ENCODE peak calls at places on chromosomes 7 and 10, in four cellular contexts. X is K562, J is SK-N-SH, G is GM12878. E is an unnamed sample.

GRCh38 chr7:77450054-77450453 is 33.9 kb upstream of the GSAP start:
- DNase-seq in X (no peak), J (no peak), G (no peak), E (no peak)

GRCh38 chr7:116863168-116863670 is 832 bp downstream of the CAPZA2 start:
- DNase-seq in X (peak), J (peak), G (no peak), E (peak)

GRCh38 chr7:74372511-74373111 is 81.1 kb upstream of the GTF2IRD1 start:
- DNase-seq in X (no peak), J (no peak), G (no peak), E (no peak)

GRCh38 chr7:24057243-24057642 is 226.7 kb upstream of the NPY start:
- DNase-seq in X (peak), J (no peak), G (no peak), E (no peak)

GRCh38 chr10:98030093-98030821 is at the start of gene CRTAC1:
- DNase-seq in X (no peak), J (peak), G (no peak), E (no peak)

GRCh38 chr7:3607847-3608246 is 306.8 kb downstream of the SDK1 start:
- DNase-seq in X (no peak), J (no peak), G (no peak), E (no peak)

GRCh38 chr7:83936056-83936703 is 258.4 kb downstream of the SEMA3A start:
- DNase-seq in X (peak), J (peak), G (no peak), E (peak)

GRCh38 chr10:76331742-76332141 is 900.3 kb downstream of the LRMDA start:
- DNase-seq in X (no peak), J (no peak), G (no peak), E (no peak)

GRCh38 chr10:69800109-69800508 is 1.6 kb upstream of the COL13A1 start:
- DNase-seq in X (peak), J (peak), G (no peak), E (peak)

GRCh38 chr10:110394296-110394695 is 89.6 kb upstream of the SMNDC1 start:
- DNase-seq in X (no peak), J (no peak), G (no peak), E (no peak)

DNA sequence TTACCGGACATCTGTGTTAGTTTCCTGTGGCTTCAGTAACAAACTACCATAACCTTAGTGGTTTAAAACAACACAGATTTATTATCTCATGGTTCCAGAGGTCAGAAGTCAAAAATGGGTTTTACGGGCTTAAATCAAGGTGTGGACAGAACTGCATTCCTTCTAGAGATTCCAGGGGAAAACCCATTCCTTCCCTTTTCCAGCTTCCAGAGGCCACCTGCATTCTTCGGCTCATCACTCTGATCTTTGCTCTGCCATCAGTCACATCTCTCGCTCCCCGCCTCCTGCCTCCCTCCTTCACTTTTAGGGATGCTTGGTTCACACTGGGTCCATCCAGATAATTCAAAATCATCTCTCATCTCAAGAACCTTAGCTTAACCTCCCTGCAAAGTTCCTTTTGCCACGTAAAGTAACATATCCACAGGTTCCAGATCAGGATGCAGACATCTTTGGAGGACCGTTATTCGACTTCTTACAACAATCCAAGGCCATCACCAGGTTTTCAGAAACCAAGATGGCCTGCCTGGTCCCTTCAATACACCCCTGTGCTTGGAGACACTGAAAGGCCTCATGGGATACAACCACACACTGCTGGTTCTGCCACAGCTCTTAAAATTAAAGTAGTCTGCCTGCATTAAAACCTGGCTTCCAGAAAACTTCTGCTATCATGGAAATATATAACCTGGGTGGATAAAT is 225.9 kb upstream of the MYO3A start:
- DNase-seq in X (no peak), J (no peak), G (no peak), E (no peak)
- TF ChIP-seq CHD2 in X (no peak), J (no peak), G (no peak), E (no peak)

DNA sequence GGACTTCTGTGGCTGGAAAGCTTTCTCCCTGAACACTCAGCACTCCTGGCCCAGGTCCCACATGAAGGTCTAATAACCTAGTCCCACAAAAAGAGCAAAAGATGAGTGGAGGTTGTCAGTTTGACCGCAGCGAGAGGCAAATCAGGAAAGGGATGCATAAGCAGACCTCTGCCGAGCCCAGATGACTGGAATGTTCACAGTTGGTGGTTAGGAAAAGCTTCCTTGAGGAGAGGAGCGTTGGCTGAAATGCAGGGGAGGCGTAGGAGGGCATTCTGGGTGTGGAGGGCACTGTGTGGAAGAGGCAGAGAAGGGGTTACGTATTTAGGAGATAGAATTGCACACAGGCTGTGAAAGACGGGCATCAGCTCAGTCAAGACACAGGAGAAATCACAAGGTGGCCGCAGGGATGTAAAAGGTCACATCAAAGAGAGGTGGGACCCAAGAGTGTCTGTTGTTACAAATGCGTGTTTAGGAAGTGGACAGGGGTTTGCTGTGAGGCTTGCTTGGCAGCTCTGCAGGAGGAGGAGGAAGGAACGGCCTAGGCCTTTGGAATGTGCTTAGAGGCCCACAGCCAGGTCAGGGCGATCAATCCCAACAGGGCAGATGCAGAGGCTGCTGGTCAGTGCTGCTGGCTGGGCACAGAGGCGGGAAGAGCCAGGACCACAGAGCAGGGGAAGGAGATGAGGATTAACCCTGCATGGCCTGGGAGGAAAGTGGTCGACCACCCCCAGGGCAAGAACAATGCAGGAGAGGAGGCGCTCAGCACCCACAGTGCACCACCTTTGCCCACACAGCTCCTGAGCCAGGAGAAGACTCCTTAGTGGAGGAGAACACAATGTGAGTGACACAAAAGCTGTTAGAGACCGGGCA is 133.5 kb downstream of the VIPR2 start:
- DNase-seq in X (no peak), J (no peak), G (no peak), E (no peak)
- TF ChIP-seq NFIC in X (no peak), J (no peak), G (no peak), E (no peak)

DNA sequence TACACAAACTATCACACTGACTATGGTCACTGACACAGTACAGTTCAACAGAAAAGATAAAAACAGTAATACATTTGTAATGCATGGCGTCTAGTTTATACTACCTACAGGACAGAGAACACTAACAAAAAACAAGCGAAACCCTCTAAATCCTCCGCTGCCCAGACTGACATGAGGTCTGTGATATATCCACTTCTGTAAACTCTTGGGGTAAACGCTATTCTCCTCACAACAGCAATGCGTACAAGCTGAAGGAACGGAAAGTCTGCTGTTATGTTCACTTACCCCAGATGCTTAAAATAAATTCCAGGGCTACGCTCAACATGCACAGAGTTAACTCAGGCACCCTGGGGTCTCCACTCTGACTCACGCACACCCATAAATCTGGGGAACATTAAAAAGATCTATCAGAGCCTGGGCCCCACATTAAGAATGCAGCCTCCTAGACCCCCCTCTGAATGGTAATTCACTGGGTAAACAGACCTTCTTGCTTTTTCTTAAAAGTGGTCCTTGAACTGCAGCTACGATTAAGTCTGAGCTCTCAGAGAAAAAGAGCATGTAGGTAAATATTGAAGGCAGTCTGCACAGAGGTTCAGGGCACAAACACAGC is 105.6 kb downstream of the CTBP2 start:
- DNase-seq in X (peak), J (no peak), G (no peak), E (no peak)
- TF ChIP-seq CHD2 in X (no peak), J (no peak), G (no peak), E (no peak)

GRCh38 chr7:94874036-94874745 is 33.2 kb upstream of the PPP1R9A start:
- DNase-seq in X (no peak), J (no peak), G (no peak), E (no peak)
- TF ChIP-seq NFIC in X (no peak), J (no peak), G (no peak), E (no peak)

GRCh38 chr10:132700168-132701098 is 85.5 kb downstream of the NKX6-2 start:
- DNase-seq in X (no peak), J (no peak), G (no peak), E (no peak)
- TF ChIP-seq CHD2 in X (no peak), J (no peak), G (no peak), E (no peak)

GRCh38 chr10:43199684-43200537 is 61.7 kb downstream of the CSGALNACT2 start:
- DNase-seq in X (no peak), J (peak), G (no peak), E (no peak)

GRCh38 chr10:43197834-43198681 is 59.8 kb downstream of the CSGALNACT2 start:
- DNase-seq in X (peak), J (peak), G (no peak), E (peak)

GRCh38 chr10:43199088-43199683 is 60.9 kb downstream of the CSGALNACT2 start:
- DNase-seq in X (no peak), J (no peak), G (no peak), E (no peak)

GRCh38 chr10:43196981-43197833 is 59.0 kb downstream of the CSGALNACT2 start:
- DNase-seq in X (peak), J (peak), G (no peak), E (no peak)

GRCh38 chr10:43198682-43199005 is 60.4 kb downstream of the CSGALNACT2 start:
- DNase-seq in X (no peak), J (peak), G (no peak), E (no peak)
- TF ChIP-seq NFIC in X (no peak), J (no peak), G (no peak), E (no peak)

DNA sequence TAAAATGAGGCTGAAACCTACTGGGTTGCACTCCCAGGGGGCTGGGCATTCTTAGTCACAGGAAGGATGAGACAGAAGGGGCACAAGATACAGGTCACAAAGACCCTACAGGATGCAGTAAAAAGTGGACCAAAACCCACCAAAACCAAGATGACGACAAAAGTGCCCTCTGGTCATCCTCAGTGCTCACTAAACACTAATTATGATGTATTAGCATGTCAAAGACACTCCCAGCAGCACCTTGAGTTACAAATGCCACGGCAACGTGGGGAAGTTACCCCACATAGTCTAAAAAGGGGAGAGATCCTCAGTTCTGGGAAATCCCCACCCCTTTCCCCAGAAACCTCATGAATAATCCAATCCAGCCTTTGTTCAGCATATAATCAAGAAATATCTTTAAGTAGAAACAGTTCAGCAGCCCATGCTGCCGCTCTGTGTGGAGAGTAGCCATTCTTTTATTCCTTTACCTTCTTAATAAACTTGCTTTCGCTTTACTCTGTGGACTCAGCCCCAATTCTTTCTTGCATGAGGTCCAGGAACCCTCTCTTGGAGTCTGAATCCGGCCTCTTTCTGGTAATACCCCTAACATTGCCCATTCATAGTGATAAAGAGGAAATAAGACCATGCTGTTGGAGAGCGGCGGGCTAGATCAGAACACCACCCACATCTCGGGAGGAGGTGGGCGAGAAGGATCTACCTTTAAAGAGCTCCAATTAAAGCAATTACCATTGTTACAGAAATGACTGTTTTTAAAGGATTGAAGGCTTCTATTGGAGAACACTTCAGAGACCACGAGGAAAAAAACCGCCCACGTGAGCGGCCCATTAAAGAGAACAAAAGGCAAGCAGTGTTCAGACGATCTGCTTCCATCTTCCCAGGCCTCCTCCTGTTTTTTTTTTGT is 170.9 kb downstream of the USP6NL start:
- DNase-seq in X (no peak), J (no peak), G (peak), E (no peak)
- TF ChIP-seq CHD2 in X (no peak), J (no peak), G (no peak), E (no peak)

GRCh38 chr7:98646465-98646864 is 29.4 kb downstream of the NPTX2 start:
- DNase-seq in X (no peak), J (no peak), G (no peak), E (no peak)
- TF ChIP-seq NFIC in X (no peak), J (no peak), G (no peak), E (no peak)

E was measured in HepG2.